ENCODE peak calls at places on chromosomes 11 and 22, in six cellular contexts. One of them, this sample, is unnamed.

GRCh38 chr11:131977854-131978253 is 607.4 kb downstream of the NTM start:
- DNase-seq in ELF-1: peak
- DNase-seq in germinal center: no peak
- DNase-seq in activated CD8-positive, alpha-beta memory T cell treated with anti-CD3 and anti-CD28 coated beads, Interleukin-2, amount 50 U/mL, for 4 hours: no peak
- DNase-seq in HCT116: no peak
- DNase-seq in NCI-H2081: no peak
- DNase-seq in this sample: no peak

GRCh38 chr11:65381721-65382035 is 768 bp downstream of the SLC25A45 start:
- DNase-seq in NCI-H2081: no peak
- DNase-seq in activated CD8-positive, alpha-beta memory T cell treated with anti-CD3 and anti-CD28 coated beads, Interleukin-2, amount 50 U/mL, for 4 hours: no peak
- DNase-seq in germinal center: no peak
- DNase-seq in HCT116: peak
- DNase-seq in ELF-1: no peak
- DNase-seq in this sample: no peak

GRCh38 chr22:30857103-30857502 is 111.5 kb downstream of the MORC2 start:
- DNase-seq in germinal center: peak
- DNase-seq in HCT116: no peak
- DNase-seq in ELF-1: no peak
- DNase-seq in activated CD8-positive, alpha-beta memory T cell treated with anti-CD3 and anti-CD28 coated beads, Interleukin-2, amount 50 U/mL, for 4 hours: no peak
- DNase-seq in NCI-H2081: no peak
- DNase-seq in this sample: no peak

GRCh38 chr11:127454856-127455255 is 454.3 kb upstream of the KIRREL3 start:
- DNase-seq in germinal center: no peak
- DNase-seq in activated CD8-positive, alpha-beta memory T cell treated with anti-CD3 and anti-CD28 coated beads, Interleukin-2, amount 50 U/mL, for 4 hours: no peak
- DNase-seq in NCI-H2081: peak
- DNase-seq in ELF-1: peak
- DNase-seq in HCT116: no peak
- DNase-seq in this sample: peak

GRCh38 chr11:76637491-76638266 is 32.9 kb downstream of the LRRC32 start:
- DNase-seq in NCI-H2081: no peak
- DNase-seq in HCT116: no peak
- DNase-seq in activated CD8-positive, alpha-beta memory T cell treated with anti-CD3 and anti-CD28 coated beads, Interleukin-2, amount 50 U/mL, for 4 hours: no peak
- DNase-seq in ELF-1: no peak
- DNase-seq in germinal center: peak
- DNase-seq in this sample: no peak

GRCh38 chr11:64053699-64054098 is 18.0 kb downstream of the FLRT1 start:
- DNase-seq in ELF-1: peak
- DNase-seq in activated CD8-positive, alpha-beta memory T cell treated with anti-CD3 and anti-CD28 coated beads, Interleukin-2, amount 50 U/mL, for 4 hours: no peak
- DNase-seq in germinal center: no peak
- DNase-seq in NCI-H2081: no peak
- DNase-seq in HCT116: no peak
- DNase-seq in this sample: no peak

GRCh38 chr11:120659076-120659475 is 147.5 kb downstream of the GRIK4 start:
- DNase-seq in NCI-H2081: no peak
- DNase-seq in germinal center: no peak
- DNase-seq in HCT116: no peak
- DNase-seq in ELF-1: no peak
- DNase-seq in activated CD8-positive, alpha-beta memory T cell treated with anti-CD3 and anti-CD28 coated beads, Interleukin-2, amount 50 U/mL, for 4 hours: no peak
- DNase-seq in this sample: no peak

GRCh38 chr22:19965771-19966709 is 24.4 kb upstream of the TXNRD2 start:
- DNase-seq in NCI-H2081: peak
- DNase-seq in ELF-1: peak
- DNase-seq in activated CD8-positive, alpha-beta memory T cell treated with anti-CD3 and anti-CD28 coated beads, Interleukin-2, amount 50 U/mL, for 4 hours: no peak
- DNase-seq in germinal center: no peak
- DNase-seq in HCT116: no peak
- DNase-seq in this sample: no peak

GRCh38 chr11:44766972-44767278 is 40.2 kb downstream of the TSPAN18 start:
- DNase-seq in ELF-1: no peak
- DNase-seq in HCT116: no peak
- DNase-seq in germinal center: no peak
- DNase-seq in activated CD8-positive, alpha-beta memory T cell treated with anti-CD3 and anti-CD28 coated beads, Interleukin-2, amount 50 U/mL, for 4 hours: no peak
- DNase-seq in NCI-H2081: no peak
- DNase-seq in this sample: no peak

GRCh38 chr22:44729391-44730012 is 22.9 kb upstream of the ARHGAP8 start:
- DNase-seq in activated CD8-positive, alpha-beta memory T cell treated with anti-CD3 and anti-CD28 coated beads, Interleukin-2, amount 50 U/mL, for 4 hours: no peak
- DNase-seq in germinal center: no peak
- DNase-seq in HCT116: no peak
- DNase-seq in NCI-H2081: no peak
- DNase-seq in ELF-1: no peak
- DNase-seq in this sample: no peak

GRCh38 chr22:47049078-47049609 is 286.7 kb downstream of the TBC1D22A start:
- DNase-seq in activated CD8-positive, alpha-beta memory T cell treated with anti-CD3 and anti-CD28 coated beads, Interleukin-2, amount 50 U/mL, for 4 hours: no peak
- DNase-seq in germinal center: no peak
- DNase-seq in NCI-H2081: no peak
- DNase-seq in ELF-1: no peak
- DNase-seq in HCT116: no peak
- DNase-seq in this sample: no peak

GRCh38 chr11:127117231-127117671 is 116.7 kb upstream of the KIRREL3 start:
- DNase-seq in NCI-H2081: no peak
- DNase-seq in HCT116: no peak
- DNase-seq in germinal center: no peak
- DNase-seq in ELF-1: no peak
- DNase-seq in activated CD8-positive, alpha-beta memory T cell treated with anti-CD3 and anti-CD28 coated beads, Interleukin-2, amount 50 U/mL, for 4 hours: no peak
- DNase-seq in this sample: no peak

GRCh38 chr22:42717197-42717967 is 3.3 kb downstream of the A4GALT start:
- DNase-seq in HCT116: no peak
- DNase-seq in germinal center: no peak
- DNase-seq in NCI-H2081: no peak
- DNase-seq in ELF-1: peak
- DNase-seq in activated CD8-positive, alpha-beta memory T cell treated with anti-CD3 and anti-CD28 coated beads, Interleukin-2, amount 50 U/mL, for 4 hours: no peak
- DNase-seq in this sample: no peak

GRCh38 chr11:73869234-73869949 is 7.3 kb downstream of the COA4 start:
- DNase-seq in ELF-1: no peak
- DNase-seq in HCT116: no peak
- DNase-seq in germinal center: no peak
- DNase-seq in NCI-H2081: no peak
- DNase-seq in activated CD8-positive, alpha-beta memory T cell treated with anti-CD3 and anti-CD28 coated beads, Interleukin-2, amount 50 U/mL, for 4 hours: no peak
- DNase-seq in this sample: no peak

GRCh38 chr11:128848815-128849455 is 18.2 kb downstream of the KCNJ1 start:
- DNase-seq in NCI-H2081: peak
- DNase-seq in germinal center: peak
- DNase-seq in ELF-1: peak
- DNase-seq in HCT116: peak
- DNase-seq in activated CD8-positive, alpha-beta memory T cell treated with anti-CD3 and anti-CD28 coated beads, Interleukin-2, amount 50 U/mL, for 4 hours: peak
- DNase-seq in this sample: no peak